ENCODE peak calls at places on chromosomes 16 and 17, in nine cellular contexts. D is SK-N-MC; P is HCT116; M is H9; H is naive B cell; L is CD4-positive, CD25-positive, alpha-beta regulatory T cell; K is iris pigment epithelial cell; V is head of caudate nucleus; I is lower leg skin. G is an unnamed sample.

GRCh38 chr16:53651357-53651756 is 52.3 kb downstream of the RPGRIP1L start:
- DNase-seq in K (no peak), H (no peak), V (no peak), M (peak; percentile 59), L (no peak), D (no peak), I (no peak), P (no peak), G (no peak)

GRCh38 chr17:21028192-21028591 is 14.6 kb downstream of the USP22 start:
- DNase-seq in P (no peak), K (no peak), H (no peak), M (no peak), D (no peak), V (peak; percentile 36), I (no peak), L (no peak), G (no peak)

GRCh38 chr17:56815711-56816110 is 18.0 kb downstream of the C17orf67 start:
- DNase-seq in L (no peak), K (peak; percentile 87), D (no peak), M (no peak), I (no peak), P (no peak), V (no peak), H (no peak), G (no peak)

GRCh38 chr16:74455213-74455612 is 33.9 kb upstream of the CLEC18B start:
- DNase-seq in L (no peak), I (no peak), V (no peak), K (peak; percentile 92), P (no peak), D (no peak), H (no peak), M (no peak), G (no peak)

GRCh38 chr17:8965394-8966168 is at the start of gene PIK3R5:
- DNase-seq in H (peak; percentile 96), P (no peak), D (no peak), I (no peak), L (peak; percentile 79), M (peak; percentile 97), V (peak; percentile 30), K (no peak), G (no peak)

GRCh38 chr17:63985387-63986140 is 12.6 kb upstream of the PRR29 start:
- DNase-seq in I (no peak), M (peak; percentile 71), P (no peak), V (no peak), H (no peak), K (no peak), D (no peak), L (no peak), G (no peak)

GRCh38 chr17:78374189-78374588 is 4.3 kb upstream of the PGS1 start:
- DNase-seq in M (no peak), D (no peak), H (no peak), L (no peak), I (no peak), V (no peak), P (no peak), K (no peak), G (no peak)

GRCh38 chr17:70905796-70906195 is 736.5 kb downstream of the KCNJ2 start:
- DNase-seq in V (peak; percentile 23), L (no peak), M (no peak), D (no peak), H (no peak), P (peak; percentile 21), K (peak; percentile 99), I (peak; percentile 16), G (no peak)

GRCh38 chr16:9258423-9259051 is 167.1 kb downstream of the HAPSTR1 start:
- DNase-seq in V (peak; percentile 51), H (peak; percentile 9), L (no peak), M (peak; percentile 76), K (peak; percentile 2), I (no peak), D (no peak), P (peak; percentile 34), G (no peak)

GRCh38 chr17:67390006-67390645 is 13.0 kb downstream of the PITPNC1 start:
- DNase-seq in M (no peak), L (no peak), V (no peak), I (no peak), K (no peak), H (no peak), D (no peak), P (no peak), G (no peak)

GRCh38 chr16:3963203-3963602 is 82.7 kb upstream of the CREBBP start:
- DNase-seq in H (peak; percentile 68), I (no peak), P (no peak), K (no peak), V (no peak), L (peak; percentile 30), M (no peak), D (no peak), G (no peak)

GRCh38 chr17:62671553-62671952 is 44.1 kb downstream of the MRC2 start:
- DNase-seq in P (no peak), K (no peak), H (no peak), L (no peak), D (no peak), V (no peak), I (peak; percentile 47), M (peak; percentile 37), G (no peak)

GRCh38 chr16:1614226-1615102 is 2.3 kb downstream of the CRAMP1 start:
- DNase-seq in L (no peak), I (no peak), K (peak; percentile 43), H (peak; percentile 23), D (no peak), P (no peak), M (no peak), V (no peak), G (no peak)

GRCh38 chr16:65769776-65770438 is 596.6 kb upstream of the CDH5 start:
- DNase-seq in P (no peak), K (peak; percentile 75), L (no peak), M (no peak), I (no peak), H (no peak), V (no peak), D (no peak), G (no peak)